ENCODE peak calls at places on chromosomes 11 and 22, in ten cellular contexts. One of them, this sample, is unnamed.

GRCh38 chr22:46528121-46528610 is 9.3 kb downstream of the CELSR1 start:
- DNase-seq in sigmoid colon: no peak
- DNase-seq in mammary epithelial cell: peak; percentile 96
- DNase-seq in prostate gland: peak; percentile 34
- DNase-seq in fibroblast of lung: peak; percentile 55
- DNase-seq in lower lobe of right lung: no peak
- DNase-seq in astrocyte of the spinal cord: peak; percentile 68
- DNase-seq in IMR-90: peak; percentile 64
- DNase-seq in Peyer's patch: no peak
- DNase-seq in K562: no peak
- DNase-seq in this sample: no peak

GRCh38 chr22:36331912-36332622 is 55.7 kb downstream of the MYH9 start:
- DNase-seq in IMR-90: peak; percentile 49
- DNase-seq in mammary epithelial cell: no peak
- DNase-seq in astrocyte of the spinal cord: peak; percentile 68
- DNase-seq in sigmoid colon: peak; percentile 91
- DNase-seq in K562: no peak
- DNase-seq in lower lobe of right lung: peak; percentile 85
- DNase-seq in fibroblast of lung: peak; percentile 70
- DNase-seq in prostate gland: peak; percentile 71
- DNase-seq in Peyer's patch: peak; percentile 88
- DNase-seq in this sample: peak; percentile 59

GRCh38 chr11:118774032-118774431 is 16.9 kb downstream of the DDX6 start:
- DNase-seq in mammary epithelial cell: no peak
- DNase-seq in lower lobe of right lung: no peak
- DNase-seq in Peyer's patch: no peak
- DNase-seq in K562: no peak
- DNase-seq in prostate gland: no peak
- DNase-seq in fibroblast of lung: no peak
- DNase-seq in sigmoid colon: no peak
- DNase-seq in astrocyte of the spinal cord: no peak
- DNase-seq in IMR-90: no peak
- DNase-seq in this sample: no peak

GRCh38 chr11:111329306-111330204 is 31.2 kb downstream of the POU2AF3 start:
- DNase-seq in Peyer's patch: no peak
- DNase-seq in K562: no peak
- DNase-seq in IMR-90: no peak
- DNase-seq in lower lobe of right lung: no peak
- DNase-seq in sigmoid colon: peak; percentile 81
- DNase-seq in fibroblast of lung: no peak
- DNase-seq in mammary epithelial cell: no peak
- DNase-seq in prostate gland: peak; percentile 52
- DNase-seq in astrocyte of the spinal cord: no peak
- DNase-seq in this sample: no peak

GRCh38 chr11:132126973-132127900 is 756.8 kb downstream of the NTM start:
- DNase-seq in Peyer's patch: peak; percentile 59
- DNase-seq in IMR-90: peak; percentile 94
- DNase-seq in lower lobe of right lung: no peak
- DNase-seq in prostate gland: no peak
- DNase-seq in fibroblast of lung: peak; percentile 93
- DNase-seq in mammary epithelial cell: peak; percentile 67
- DNase-seq in K562: no peak
- DNase-seq in astrocyte of the spinal cord: peak; percentile 93
- DNase-seq in sigmoid colon: peak; percentile 71
- DNase-seq in this sample: peak; percentile 90

GRCh38 chr22:30744224-30744623 is 49.5 kb downstream of the OSBP2 start:
- DNase-seq in lower lobe of right lung: no peak
- DNase-seq in K562: peak; percentile 55
- DNase-seq in prostate gland: no peak
- DNase-seq in astrocyte of the spinal cord: no peak
- DNase-seq in sigmoid colon: peak; percentile 19
- DNase-seq in mammary epithelial cell: no peak
- DNase-seq in Peyer's patch: no peak
- DNase-seq in IMR-90: no peak
- DNase-seq in fibroblast of lung: no peak
- DNase-seq in this sample: no peak

GRCh38 chr11:35178862-35179261 is 39.9 kb downstream of the CD44 start:
- DNase-seq in astrocyte of the spinal cord: no peak
- DNase-seq in mammary epithelial cell: peak; percentile 76
- DNase-seq in fibroblast of lung: no peak
- DNase-seq in IMR-90: peak; percentile 35
- DNase-seq in sigmoid colon: no peak
- DNase-seq in K562: no peak
- DNase-seq in prostate gland: no peak
- DNase-seq in Peyer's patch: no peak
- DNase-seq in lower lobe of right lung: no peak
- DNase-seq in this sample: peak; percentile 69

GRCh38 chr11:131923309-131923708 is 552.9 kb downstream of the NTM start:
- DNase-seq in astrocyte of the spinal cord: no peak
- DNase-seq in lower lobe of right lung: no peak
- DNase-seq in prostate gland: no peak
- DNase-seq in sigmoid colon: no peak
- DNase-seq in fibroblast of lung: no peak
- DNase-seq in Peyer's patch: no peak
- DNase-seq in K562: no peak
- DNase-seq in mammary epithelial cell: no peak
- DNase-seq in IMR-90: peak; percentile 28
- DNase-seq in this sample: no peak

GRCh38 chr22:30015846-30016245 is 64.4 kb upstream of the HORMAD2 start:
- DNase-seq in mammary epithelial cell: peak; percentile 38
- DNase-seq in fibroblast of lung: peak; percentile 53
- DNase-seq in sigmoid colon: no peak
- DNase-seq in prostate gland: no peak
- DNase-seq in astrocyte of the spinal cord: peak; percentile 66
- DNase-seq in K562: no peak
- DNase-seq in Peyer's patch: no peak
- DNase-seq in lower lobe of right lung: no peak
- DNase-seq in IMR-90: peak; percentile 95
- DNase-seq in this sample: peak; percentile 83

GRCh38 chr22:32991353-32992115 is 66.6 kb downstream of the SYN3 start:
- DNase-seq in sigmoid colon: peak; percentile 76
- DNase-seq in mammary epithelial cell: peak; percentile 89
- DNase-seq in astrocyte of the spinal cord: no peak
- DNase-seq in fibroblast of lung: peak; percentile 1
- DNase-seq in Peyer's patch: no peak
- DNase-seq in IMR-90: no peak
- DNase-seq in lower lobe of right lung: peak; percentile 56
- DNase-seq in prostate gland: peak; percentile 78
- DNase-seq in K562: no peak
- DNase-seq in this sample: peak; percentile 2

GRCh38 chr22:31089101-31090100 is 8.3 kb downstream of the SMTN start:
- DNase-seq in mammary epithelial cell: no peak
- DNase-seq in IMR-90: no peak
- DNase-seq in sigmoid colon: peak; percentile 91
- DNase-seq in prostate gland: no peak
- DNase-seq in lower lobe of right lung: no peak
- DNase-seq in astrocyte of the spinal cord: peak; percentile 20
- DNase-seq in fibroblast of lung: peak; percentile 62
- DNase-seq in Peyer's patch: peak; percentile 84
- DNase-seq in K562: peak; percentile 61
- DNase-seq in this sample: peak; percentile 49

GRCh38 chr11:123475478-123475877 is 45.4 kb downstream of the GRAMD1B start:
- DNase-seq in astrocyte of the spinal cord: peak; percentile 66
- DNase-seq in prostate gland: no peak
- DNase-seq in sigmoid colon: peak; percentile 18
- DNase-seq in K562: no peak
- DNase-seq in IMR-90: peak; percentile 57
- DNase-seq in Peyer's patch: no peak
- DNase-seq in lower lobe of right lung: no peak
- DNase-seq in fibroblast of lung: peak; percentile 7
- DNase-seq in mammary epithelial cell: no peak
- DNase-seq in this sample: peak; percentile 38

DNA sequence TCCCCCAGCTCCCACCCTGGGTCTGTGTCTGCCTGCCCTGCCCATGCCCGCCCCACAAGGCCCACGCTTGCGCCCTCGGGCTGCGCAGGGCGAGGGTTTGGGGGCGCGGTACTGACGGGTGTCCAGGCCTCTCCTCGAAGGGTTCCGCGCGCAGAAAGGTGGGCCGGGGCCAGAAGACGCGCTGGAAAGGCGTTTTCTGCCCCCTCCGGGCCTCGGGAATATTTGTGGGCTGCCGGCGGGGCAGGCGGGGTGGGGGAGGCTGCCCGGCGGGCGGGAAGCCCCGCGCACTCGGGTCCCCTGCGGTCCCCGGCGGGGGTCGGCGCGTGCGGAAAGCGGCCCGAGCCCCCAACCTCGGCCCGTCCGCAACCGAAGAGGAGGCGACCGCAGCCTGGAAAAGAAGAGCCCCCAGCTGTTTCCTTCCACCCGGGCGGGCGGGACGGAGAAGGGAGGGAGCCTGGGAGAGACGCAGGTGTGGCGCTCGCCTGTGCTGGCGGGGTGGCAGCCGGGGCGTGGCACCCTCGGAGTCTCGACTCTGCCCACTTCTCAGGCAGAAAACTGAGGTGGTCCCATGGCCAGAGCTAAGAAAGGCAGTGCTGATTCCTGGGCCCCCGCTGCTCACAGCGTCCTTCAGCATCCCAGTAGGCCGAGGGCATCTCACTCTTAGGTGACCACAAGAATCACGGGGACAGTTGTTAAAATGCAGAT is 59.0 kb downstream of the THAP12 start:
- DNase-seq in prostate gland: no peak
- DNase-seq in lower lobe of right lung: peak; percentile 43
- DNase-seq in Peyer's patch: no peak
- DNase-seq in IMR-90: no peak
- DNase-seq in fibroblast of lung: no peak
- DNase-seq in sigmoid colon: no peak
- DNase-seq in astrocyte of the spinal cord: no peak
- DNase-seq in K562: no peak
- DNase-seq in mammary epithelial cell: no peak
- DNase-seq in this sample: no peak
- H3K4me3 ChIP-seq in prostate gland: peak overlapping the region; percentile 13
- H3K4me3 ChIP-seq in lower lobe of right lung: peak overlapping the region; percentile 37
- H3K4me3 ChIP-seq in Peyer's patch: peak overlapping the region; percentile 24
- H3K4me3 ChIP-seq in IMR-90: no peak overlapping the region
- H3K4me3 ChIP-seq in fibroblast of lung: no peak overlapping the region
- H3K4me3 ChIP-seq in sigmoid colon: no peak overlapping the region
- H3K4me3 ChIP-seq in astrocyte of the spinal cord: no peak overlapping the region
- H3K4me3 ChIP-seq in K562: no peak overlapping the region
- H3K4me3 ChIP-seq in mammary epithelial cell: no peak overlapping the region
- H3K4me3 ChIP-seq in this sample: no peak overlapping the region

GRCh38 chr11:126611438-126611837 is 256.0 kb downstream of the ST3GAL4 start:
- DNase-seq in IMR-90: no peak
- DNase-seq in mammary epithelial cell: no peak
- DNase-seq in Peyer's patch: no peak
- DNase-seq in fibroblast of lung: no peak
- DNase-seq in lower lobe of right lung: no peak
- DNase-seq in astrocyte of the spinal cord: no peak
- DNase-seq in prostate gland: no peak
- DNase-seq in K562: no peak
- DNase-seq in sigmoid colon: no peak
- DNase-seq in this sample: no peak
- TF ChIP-seq CTCF in IMR-90: no peak
- TF ChIP-seq CTCF in mammary epithelial cell: no peak
- TF ChIP-seq CTCF in Peyer's patch: no peak
- TF ChIP-seq CTCF in fibroblast of lung: no peak
- TF ChIP-seq CTCF in lower lobe of right lung: no peak
- TF ChIP-seq CTCF in astrocyte of the spinal cord: no peak
- TF ChIP-seq CTCF in prostate gland: no peak
- TF ChIP-seq CTCF in K562: no peak
- TF ChIP-seq CTCF in sigmoid colon: no peak
- TF ChIP-seq CTCF in this sample: no peak

GRCh38 chr11:9672918-9673317 is 9.0 kb downstream of the SWAP70 start:
- DNase-seq in fibroblast of lung: no peak
- DNase-seq in Peyer's patch: no peak
- DNase-seq in lower lobe of right lung: no peak
- DNase-seq in prostate gland: no peak
- DNase-seq in IMR-90: no peak
- DNase-seq in astrocyte of the spinal cord: no peak
- DNase-seq in sigmoid colon: no peak
- DNase-seq in K562: no peak
- DNase-seq in mammary epithelial cell: no peak
- DNase-seq in this sample: no peak

GRCh38 chr11:9672288-9672916 is 8.5 kb downstream of the SWAP70 start:
- DNase-seq in K562: no peak
- DNase-seq in IMR-90: peak; percentile 54
- DNase-seq in lower lobe of right lung: no peak
- DNase-seq in sigmoid colon: no peak
- DNase-seq in mammary epithelial cell: no peak
- DNase-seq in fibroblast of lung: no peak
- DNase-seq in prostate gland: no peak
- DNase-seq in astrocyte of the spinal cord: no peak
- DNase-seq in Peyer's patch: no peak
- DNase-seq in this sample: no peak

GRCh38 chr11:9664276-9665171 is 647 bp downstream of the SWAP70 start:
- DNase-seq in astrocyte of the spinal cord: peak; percentile 67
- DNase-seq in prostate gland: peak; percentile 19
- DNase-seq in Peyer's patch: peak; percentile 83
- DNase-seq in K562: no peak
- DNase-seq in lower lobe of right lung: peak; percentile 74
- DNase-seq in mammary epithelial cell: peak; percentile 51
- DNase-seq in IMR-90: peak; percentile 34
- DNase-seq in sigmoid colon: peak; percentile 65
- DNase-seq in fibroblast of lung: peak; percentile 54
- DNase-seq in this sample: peak; percentile 52

GRCh38 chr11:9665749-9666148 is 1.9 kb downstream of the SWAP70 start:
- DNase-seq in sigmoid colon: no peak
- DNase-seq in Peyer's patch: no peak
- DNase-seq in prostate gland: no peak
- DNase-seq in fibroblast of lung: no peak
- DNase-seq in astrocyte of the spinal cord: no peak
- DNase-seq in K562: no peak
- DNase-seq in IMR-90: no peak
- DNase-seq in lower lobe of right lung: no peak
- DNase-seq in mammary epithelial cell: no peak
- DNase-seq in this sample: no peak

GRCh38 chr11:9669954-9670353 is 6.1 kb downstream of the SWAP70 start:
- DNase-seq in prostate gland: no peak
- DNase-seq in K562: peak; percentile 33
- DNase-seq in fibroblast of lung: no peak
- DNase-seq in mammary epithelial cell: no peak
- DNase-seq in lower lobe of right lung: no peak
- DNase-seq in IMR-90: no peak
- DNase-seq in astrocyte of the spinal cord: no peak
- DNase-seq in sigmoid colon: no peak
- DNase-seq in Peyer's patch: no peak
- DNase-seq in this sample: no peak
- H3K4me3 ChIP-seq in prostate gland: no peak overlapping the region
- H3K4me3 ChIP-seq in K562: no peak overlapping the region
- H3K4me3 ChIP-seq in fibroblast of lung: no peak overlapping the region
- H3K4me3 ChIP-seq in mammary epithelial cell: no peak overlapping the region
- H3K4me3 ChIP-seq in lower lobe of right lung: no peak overlapping the region
- H3K4me3 ChIP-seq in IMR-90: no peak overlapping the region
- H3K4me3 ChIP-seq in astrocyte of the spinal cord: no peak overlapping the region
- H3K4me3 ChIP-seq in sigmoid colon: no peak overlapping the region
- H3K4me3 ChIP-seq in Peyer's patch: no peak overlapping the region
- H3K4me3 ChIP-seq in this sample: no peak overlapping the region

DNA sequence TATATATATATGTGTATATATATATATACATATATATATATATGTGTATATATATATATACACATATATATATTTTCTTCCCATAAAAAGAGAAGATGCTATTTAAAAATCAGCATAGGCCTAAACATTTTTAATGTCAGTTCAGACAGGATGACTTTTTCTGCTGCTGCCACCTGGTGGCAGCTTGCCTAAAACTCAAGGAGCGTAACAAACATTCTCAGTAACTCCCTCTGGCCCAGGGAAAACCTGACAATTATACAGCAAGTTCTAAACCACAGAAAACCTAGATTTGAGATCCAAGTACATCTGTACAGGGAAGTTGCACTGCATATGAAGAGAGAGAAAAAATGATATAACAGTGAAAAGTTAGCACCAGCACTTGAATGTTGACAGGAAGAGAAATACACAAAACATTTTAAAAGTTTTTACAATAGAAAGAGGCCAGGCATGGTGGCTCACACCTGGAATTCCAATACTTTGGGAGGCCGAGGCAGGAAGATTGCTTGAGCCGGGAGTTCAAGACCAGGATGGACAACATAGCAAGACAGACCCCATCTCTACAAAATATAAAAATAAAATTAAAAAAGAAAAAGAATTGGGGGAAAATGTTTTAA is 16.6 kb downstream of the OR8A1 start:
- DNase-seq in lower lobe of right lung: peak; percentile 59
- DNase-seq in prostate gland: peak; percentile 42
- DNase-seq in IMR-90: peak; percentile 66
- DNase-seq in astrocyte of the spinal cord: peak; percentile 72
- DNase-seq in Peyer's patch: peak; percentile 79
- DNase-seq in mammary epithelial cell: peak; percentile 37
- DNase-seq in sigmoid colon: no peak
- DNase-seq in fibroblast of lung: peak; percentile 72
- DNase-seq in K562: peak; percentile 46
- DNase-seq in this sample: peak; percentile 67
- TF ChIP-seq CTCF in lower lobe of right lung: peak; percentile 58
- TF ChIP-seq CTCF in prostate gland: peak; percentile 30
- TF ChIP-seq CTCF in IMR-90: peak; percentile 76
- TF ChIP-seq CTCF in astrocyte of the spinal cord: peak; percentile 71
- TF ChIP-seq CTCF in Peyer's patch: peak; percentile 14
- TF ChIP-seq CTCF in mammary epithelial cell: peak; percentile 73
- TF ChIP-seq CTCF in sigmoid colon: peak; percentile 45
- TF ChIP-seq CTCF in fibroblast of lung: peak; percentile 69
- TF ChIP-seq CTCF in K562: peak; percentile 71
- TF ChIP-seq CTCF in this sample: peak; percentile 70

This sample was measured in fibroblast of mammary gland.